ENCODE peak calls at places on chromosome 2, in four cellular contexts. F is NCI-H187 treated with DMSO at 0.1 percent for 48 hours, M is glutamatergic neuron, X is endodermal cell. I is an unnamed sample.

GRCh38 chr2:18704224-18704623 is 114.9 kb upstream of the NT5C1B start:
- DNase-seq in X (no peak), F (no peak), M (no peak), I (no peak)

GRCh38 chr2:10839813-10840212 is 27.2 kb upstream of the PDIA6 start:
- DNase-seq in F (no peak), X (peak; percentile 87), M (no peak), I (peak; percentile 68)

GRCh38 chr2:9536504-9536903 is 19.1 kb downstream of the ADAM17 start:
- DNase-seq in F (no peak), M (no peak), X (no peak), I (no peak)

GRCh38 chr2:21229302-21229701 is 105.5 kb downstream of the TDRD15 start:
- DNase-seq in M (no peak), F (no peak), X (no peak), I (no peak)

GRCh38 chr2:19251554-19251953 is 106.9 kb downstream of the OSR1 start:
- DNase-seq in X (no peak), M (no peak), F (no peak), I (no peak)

GRCh38 chr2:12456293-12457151 is 260.2 kb upstream of the TRIB2 start:
- DNase-seq in F (no peak), X (peak; percentile 64), M (no peak), I (no peak)

GRCh38 chr2:196291873-196292800 is 120.8 kb upstream of the STK17B start:
- DNase-seq in F (no peak), X (no peak), M (no peak), I (peak; percentile 80)

GRCh38 chr2:223941579-223942277 is 3.4 kb downstream of the WDFY1 start:
- DNase-seq in M (no peak), X (no peak), F (no peak), I (no peak)

GRCh38 chr2:41998789-41999470 is 48.9 kb upstream of the PKDCC start:
- DNase-seq in F (no peak), X (no peak), M (no peak), I (peak; percentile 28)

GRCh38 chr2:241412144-241412543 is 56.1 kb downstream of the FARP2 start:
- DNase-seq in F (peak; percentile 1), X (no peak), M (no peak), I (no peak)

GRCh38 chr2:194815475-194815874 is 841.6 kb upstream of the SLC39A10 start:
- DNase-seq in M (no peak), X (no peak), F (no peak), I (no peak)

GRCh38 chr2:71746946-71747501 is 293.7 kb downstream of the DYSF start:
- DNase-seq in X (peak; percentile 55), F (no peak), M (no peak), I (peak; percentile 90)

GRCh38 chr2:106562826-106563594 is 75.8 kb downstream of the CD8B2 start:
- DNase-seq in M (peak; percentile 47), F (no peak), X (peak; percentile 61), I (no peak)

GRCh38 chr2:237691908-237692600 is 64.7 kb downstream of the LRRFIP1 start:
- DNase-seq in M (peak; percentile 98), X (peak; percentile 98), F (peak; percentile 29), I (peak; percentile 97)

GRCh38 chr2:180733330-180733729 is 247.1 kb upstream of the UBE2E3 start:
- DNase-seq in M (no peak), F (no peak), X (no peak), I (no peak)

GRCh38 chr2:98282109-98282508 is 64.1 kb upstream of the CNGA3 start:
- DNase-seq in M (no peak), X (no peak), F (no peak), I (no peak)

GRCh38 chr2:150997702-150998480 is 263.8 kb downstream of the RBM43 start:
- DNase-seq in M (no peak), F (peak; percentile 3), X (no peak), I (no peak)

GRCh38 chr2:241895732-241896641 is 26.5 kb downstream of the RTP5 start:
- DNase-seq in X (peak; percentile 69), F (no peak), M (peak; percentile 74), I (peak; percentile 73)

GRCh38 chr2:156864230-156864629 is 393.3 kb upstream of the GALNT5 start:
- DNase-seq in F (no peak), M (peak; percentile 15), X (no peak), I (no peak)

GRCh38 chr2:233209117-233209977 is 42.1 kb upstream of the ATG16L1 start:
- DNase-seq in M (no peak), X (peak; percentile 89), F (no peak), I (peak; percentile 84)

GRCh38 chr2:9018109-9018508 is 14.6 kb upstream of the MBOAT2 start:
- DNase-seq in M (no peak), X (no peak), F (no peak), I (no peak)

GRCh38 chr2:27735263-27735904 is 36.1 kb upstream of the MRPL33 start:
- DNase-seq in F (no peak), X (peak; percentile 91), M (peak; percentile 39), I (peak; percentile 75)

GRCh38 chr2:64166637-64167420 is 22.6 kb upstream of the PELI1 start:
- DNase-seq in M (no peak), X (no peak), F (no peak), I (no peak)

GRCh38 chr2:155099784-155100183 is 401.3 kb downstream of the KCNJ3 start:
- DNase-seq in M (no peak), F (no peak), X (peak; percentile 68), I (peak; percentile 97)

GRCh38 chr2:65507102-65508069 is 75.0 kb upstream of the SPRED2 start:
- DNase-seq in F (no peak), M (no peak), X (no peak), I (no peak)

GRCh38 chr2:59259913-59260312 is 1018.8 kb upstream of the FANCL start:
- DNase-seq in M (no peak), X (no peak), F (no peak), I (no peak)

I was measured in islet precursor cell.